ENCODE peak calls at places on chromosomes 11 and 22, in six cellular contexts. One of them, this sample, is unnamed.

GRCh38 chr22:31082606-31083376 is 1.7 kb downstream of the SMTN start:
- DNase-seq in fibroblast of mammary gland: peak
- DNase-seq in activated B cell treated with CpG ODN at 0.5 μM for 24 hours: no peak
- DNase-seq in lower leg skin: peak
- DNase-seq in RWPE1: no peak
- DNase-seq in GM13976: no peak
- DNase-seq in this sample: no peak

GRCh38 chr22:28497188-28497587 is 182.5 kb downstream of the TTC28 start:
- DNase-seq in fibroblast of mammary gland: no peak
- DNase-seq in activated B cell treated with CpG ODN at 0.5 μM for 24 hours: no peak
- DNase-seq in lower leg skin: no peak
- DNase-seq in RWPE1: no peak
- DNase-seq in GM13976: no peak
- DNase-seq in this sample: no peak

GRCh38 chr11:69391192-69392103 is 90.0 kb upstream of the LINC01488 start:
- DNase-seq in fibroblast of mammary gland: no peak
- DNase-seq in activated B cell treated with CpG ODN at 0.5 μM for 24 hours: no peak
- DNase-seq in lower leg skin: no peak
- DNase-seq in RWPE1: no peak
- DNase-seq in GM13976: no peak
- DNase-seq in this sample: no peak

GRCh38 chr11:88629496-88629895 is 292.0 kb upstream of the CTSC start:
- DNase-seq in fibroblast of mammary gland: no peak
- DNase-seq in activated B cell treated with CpG ODN at 0.5 μM for 24 hours: no peak
- DNase-seq in lower leg skin: no peak
- DNase-seq in RWPE1: no peak
- DNase-seq in GM13976: no peak
- DNase-seq in this sample: no peak

GRCh38 chr22:30561402-30562154 is 12.9 kb downstream of the GAL3ST1 start:
- DNase-seq in fibroblast of mammary gland: no peak
- DNase-seq in activated B cell treated with CpG ODN at 0.5 μM for 24 hours: no peak
- DNase-seq in lower leg skin: no peak
- DNase-seq in RWPE1: no peak
- DNase-seq in GM13976: no peak
- DNase-seq in this sample: no peak

GRCh38 chr22:45435544-45436139 is 22.1 kb downstream of the RIBC2 start:
- DNase-seq in fibroblast of mammary gland: peak
- DNase-seq in activated B cell treated with CpG ODN at 0.5 μM for 24 hours: peak
- DNase-seq in lower leg skin: peak
- DNase-seq in RWPE1: peak
- DNase-seq in GM13976: peak
- DNase-seq in this sample: no peak

GRCh38 chr11:19187101-19187500 is 14.7 kb downstream of the CSRP3 start:
- DNase-seq in fibroblast of mammary gland: peak
- DNase-seq in activated B cell treated with CpG ODN at 0.5 μM for 24 hours: no peak
- DNase-seq in lower leg skin: no peak
- DNase-seq in RWPE1: no peak
- DNase-seq in GM13976: no peak
- DNase-seq in this sample: no peak

GRCh38 chr11:114738954-114739353 is 60.6 kb downstream of the NXPE2 start:
- DNase-seq in fibroblast of mammary gland: peak
- DNase-seq in activated B cell treated with CpG ODN at 0.5 μM for 24 hours: no peak
- DNase-seq in lower leg skin: no peak
- DNase-seq in RWPE1: peak
- DNase-seq in GM13976: peak
- DNase-seq in this sample: no peak

GRCh38 chr11:32713496-32713895 is 81.0 kb downstream of the CCDC73 start:
- DNase-seq in fibroblast of mammary gland: peak
- DNase-seq in activated B cell treated with CpG ODN at 0.5 μM for 24 hours: no peak
- DNase-seq in lower leg skin: no peak
- DNase-seq in RWPE1: peak
- DNase-seq in GM13976: no peak
- DNase-seq in this sample: no peak
- TF ChIP-seq CTCF in fibroblast of mammary gland: peak
- TF ChIP-seq CTCF in activated B cell treated with CpG ODN at 0.5 μM for 24 hours: no peak
- TF ChIP-seq CTCF in lower leg skin: no peak
- TF ChIP-seq CTCF in RWPE1: peak
- TF ChIP-seq CTCF in GM13976: no peak
- TF ChIP-seq CTCF in this sample: peak

GRCh38 chr11:74443071-74443864 is 24.1 kb downstream of the KCNE3 start:
- DNase-seq in fibroblast of mammary gland: no peak
- DNase-seq in activated B cell treated with CpG ODN at 0.5 μM for 24 hours: no peak
- DNase-seq in lower leg skin: no peak
- DNase-seq in RWPE1: peak
- DNase-seq in GM13976: no peak
- DNase-seq in this sample: no peak
- TF ChIP-seq CTCF in fibroblast of mammary gland: no peak
- TF ChIP-seq CTCF in activated B cell treated with CpG ODN at 0.5 μM for 24 hours: no peak
- TF ChIP-seq CTCF in lower leg skin: no peak
- TF ChIP-seq CTCF in RWPE1: peak
- TF ChIP-seq CTCF in GM13976: no peak
- TF ChIP-seq CTCF in this sample: peak

DNA sequence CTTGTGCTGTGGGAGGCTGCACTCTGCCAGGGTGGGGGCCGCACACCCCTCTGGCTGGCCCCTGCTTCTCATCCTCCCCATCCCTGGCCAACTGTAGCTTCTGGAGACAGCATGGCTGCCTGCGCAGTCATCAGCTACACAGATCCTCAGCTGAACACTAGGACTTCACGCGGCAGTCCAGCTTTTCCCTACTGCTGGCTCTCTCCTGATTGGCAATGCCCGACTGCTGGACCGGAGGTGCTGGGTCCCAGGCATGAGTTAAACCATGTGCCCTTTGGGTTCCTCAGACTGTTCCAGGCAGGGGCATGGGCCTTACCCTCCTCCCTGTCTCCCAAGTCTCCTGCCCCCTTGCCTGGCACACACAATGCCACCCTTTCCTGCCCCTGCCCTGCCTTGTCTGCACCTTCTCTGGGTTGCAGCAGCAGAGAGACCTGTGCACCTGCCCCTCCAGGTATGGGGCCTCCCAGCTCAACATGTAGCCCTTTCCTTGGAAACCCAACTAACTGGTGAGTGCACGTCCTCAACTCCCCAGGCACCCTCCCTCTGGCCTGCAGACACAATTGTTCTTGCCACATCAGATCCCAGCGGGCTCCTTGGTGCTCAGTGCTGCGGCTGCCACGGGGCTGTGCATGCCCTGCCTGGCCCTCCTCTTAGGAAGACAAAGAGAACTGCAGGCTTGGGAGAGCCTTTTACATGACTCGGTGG is 1039.2 kb downstream of the TBC1D22A start:
- DNase-seq in fibroblast of mammary gland: no peak
- DNase-seq in activated B cell treated with CpG ODN at 0.5 μM for 24 hours: no peak
- DNase-seq in lower leg skin: peak
- DNase-seq in RWPE1: no peak
- DNase-seq in GM13976: no peak
- DNase-seq in this sample: no peak
- TF ChIP-seq CTCF in fibroblast of mammary gland: no peak
- TF ChIP-seq CTCF in activated B cell treated with CpG ODN at 0.5 μM for 24 hours: no peak
- TF ChIP-seq CTCF in lower leg skin: no peak
- TF ChIP-seq CTCF in RWPE1: no peak
- TF ChIP-seq CTCF in GM13976: no peak
- TF ChIP-seq CTCF in this sample: no peak

GRCh38 chr11:74870485-74870884 is 78.4 kb downstream of the XRRA1 start:
- DNase-seq in fibroblast of mammary gland: peak
- DNase-seq in activated B cell treated with CpG ODN at 0.5 μM for 24 hours: no peak
- DNase-seq in lower leg skin: no peak
- DNase-seq in RWPE1: no peak
- DNase-seq in GM13976: peak
- DNase-seq in this sample: peak
- TF ChIP-seq CTCF in fibroblast of mammary gland: peak
- TF ChIP-seq CTCF in activated B cell treated with CpG ODN at 0.5 μM for 24 hours: no peak
- TF ChIP-seq CTCF in lower leg skin: no peak
- TF ChIP-seq CTCF in RWPE1: no peak
- TF ChIP-seq CTCF in GM13976: no peak
- TF ChIP-seq CTCF in this sample: peak

DNA sequence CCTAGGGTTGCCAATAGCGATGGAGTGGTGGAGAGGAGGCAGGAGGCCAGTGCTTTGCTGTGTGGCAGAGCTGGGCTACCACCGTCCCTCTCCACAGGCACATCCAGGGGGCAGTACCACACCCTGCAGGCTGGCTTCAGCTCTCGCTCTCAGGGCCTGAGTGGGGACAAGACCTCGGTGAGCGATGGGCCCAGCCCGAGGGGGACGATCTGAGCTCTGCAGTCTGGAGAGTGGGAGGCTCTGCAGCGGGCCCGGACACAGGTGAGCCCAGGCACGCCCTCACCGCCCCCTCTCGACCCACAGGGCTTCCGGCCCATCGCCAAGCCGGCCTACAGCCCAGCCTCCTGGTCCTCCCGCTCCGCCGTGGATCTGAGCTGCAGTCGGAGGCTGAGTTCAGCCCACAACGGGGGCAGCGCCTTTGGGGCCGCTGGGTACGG is 2.5 kb downstream of the PKP3 start:
- DNase-seq in fibroblast of mammary gland: peak
- DNase-seq in activated B cell treated with CpG ODN at 0.5 μM for 24 hours: no peak
- DNase-seq in lower leg skin: no peak
- DNase-seq in RWPE1: peak
- DNase-seq in GM13976: no peak
- DNase-seq in this sample: no peak
- TF ChIP-seq CTCF in fibroblast of mammary gland: peak
- TF ChIP-seq CTCF in activated B cell treated with CpG ODN at 0.5 μM for 24 hours: no peak
- TF ChIP-seq CTCF in lower leg skin: no peak
- TF ChIP-seq CTCF in RWPE1: peak
- TF ChIP-seq CTCF in GM13976: no peak
- TF ChIP-seq CTCF in this sample: peak

GRCh38 chr11:65118097-65118837 is 766 bp upstream of the ZNHIT2 start:
- DNase-seq in fibroblast of mammary gland: no peak
- DNase-seq in activated B cell treated with CpG ODN at 0.5 μM for 24 hours: no peak
- DNase-seq in lower leg skin: no peak
- DNase-seq in RWPE1: no peak
- DNase-seq in GM13976: no peak
- DNase-seq in this sample: no peak
- TF ChIP-seq CTCF in fibroblast of mammary gland: no peak
- TF ChIP-seq CTCF in activated B cell treated with CpG ODN at 0.5 μM for 24 hours: peak
- TF ChIP-seq CTCF in lower leg skin: no peak
- TF ChIP-seq CTCF in RWPE1: peak
- TF ChIP-seq CTCF in GM13976: no peak
- TF ChIP-seq CTCF in this sample: no peak

GRCh38 chr11:65672982-65673381 is 10.3 kb upstream of the RELA start:
- DNase-seq in fibroblast of mammary gland: no peak
- DNase-seq in activated B cell treated with CpG ODN at 0.5 μM for 24 hours: no peak
- DNase-seq in lower leg skin: no peak
- DNase-seq in RWPE1: no peak
- DNase-seq in GM13976: no peak
- DNase-seq in this sample: no peak

GRCh38 chr11:65672180-65672860 is 9.6 kb upstream of the RELA start:
- DNase-seq in fibroblast of mammary gland: no peak
- DNase-seq in activated B cell treated with CpG ODN at 0.5 μM for 24 hours: no peak
- DNase-seq in lower leg skin: no peak
- DNase-seq in RWPE1: no peak
- DNase-seq in GM13976: no peak
- DNase-seq in this sample: no peak
- TF ChIP-seq CTCF in fibroblast of mammary gland: no peak
- TF ChIP-seq CTCF in activated B cell treated with CpG ODN at 0.5 μM for 24 hours: no peak
- TF ChIP-seq CTCF in lower leg skin: no peak
- TF ChIP-seq CTCF in RWPE1: no peak
- TF ChIP-seq CTCF in GM13976: no peak
- TF ChIP-seq CTCF in this sample: no peak

GRCh38 chr11:15034687-15035267 is 38.6 kb upstream of the CALCB start:
- DNase-seq in fibroblast of mammary gland: no peak
- DNase-seq in activated B cell treated with CpG ODN at 0.5 μM for 24 hours: no peak
- DNase-seq in lower leg skin: no peak
- DNase-seq in RWPE1: no peak
- DNase-seq in GM13976: no peak
- DNase-seq in this sample: no peak

GRCh38 chr11:15035283-15035682 is 38.1 kb upstream of the CALCB start:
- DNase-seq in fibroblast of mammary gland: no peak
- DNase-seq in activated B cell treated with CpG ODN at 0.5 μM for 24 hours: no peak
- DNase-seq in lower leg skin: no peak
- DNase-seq in RWPE1: no peak
- DNase-seq in GM13976: no peak
- DNase-seq in this sample: no peak

DNA sequence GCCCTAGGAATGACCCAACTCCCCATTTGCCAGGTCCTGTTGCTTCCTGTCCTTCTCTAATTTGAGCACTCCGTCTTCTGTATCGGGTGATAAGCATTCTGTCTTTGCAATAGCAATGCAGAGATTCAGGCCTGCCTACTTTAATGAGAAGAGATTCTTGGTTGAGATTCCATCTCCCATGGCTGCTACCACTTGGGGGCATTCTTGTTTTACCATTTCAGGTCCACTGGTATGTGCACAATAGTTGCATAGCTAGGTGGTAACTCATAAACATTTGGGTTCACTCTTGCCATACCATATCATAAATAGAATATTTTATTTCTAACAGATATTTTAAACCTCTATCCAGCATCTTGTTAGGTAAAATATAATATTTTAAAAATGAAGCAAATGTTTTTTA is 34.4 kb upstream of the CALCB start:
- DNase-seq in fibroblast of mammary gland: peak
- DNase-seq in activated B cell treated with CpG ODN at 0.5 μM for 24 hours: no peak
- DNase-seq in lower leg skin: no peak
- DNase-seq in RWPE1: peak
- DNase-seq in GM13976: no peak
- DNase-seq in this sample: no peak
- TF ChIP-seq CTCF in fibroblast of mammary gland: peak
- TF ChIP-seq CTCF in activated B cell treated with CpG ODN at 0.5 μM for 24 hours: no peak
- TF ChIP-seq CTCF in lower leg skin: no peak
- TF ChIP-seq CTCF in RWPE1: no peak
- TF ChIP-seq CTCF in GM13976: no peak
- TF ChIP-seq CTCF in this sample: peak

This sample was measured in D721Med.